ENCODE peak calls at places on chromosomes 7 and 10, in nine cellular contexts. L is left lung; I is stimulated activated CD8-positive, alpha-beta memory T cell treated with anti-CD3 and anti-CD28 coated beads, Interleukin-15, amount 100 ng/mL, for 1 hour; J is anterior cingulate cortex; H is mammary epithelial cell; T is GM12865; Q is NCI-H2081; B is HTR-8/SVneo; G is nucleus accumbens. K is an unnamed sample.

GRCh38 chr7:105399043-105399725 is 10.5 kb upstream of the SRPK2 start:
- DNase-seq in L (no peak), I (no peak), J (no peak), H (no peak), T (peak), Q (no peak), B (peak), G (no peak), K (no peak)

GRCh38 chr10:96299383-96299782 is 4.9 kb upstream of the DNTT start:
- DNase-seq in L (no peak), I (no peak), J (no peak), H (no peak), T (no peak), Q (no peak), B (no peak), G (no peak), K (peak)

GRCh38 chr7:155844019-155844453 is 31.8 kb upstream of the SHH start:
- DNase-seq in L (peak), I (no peak), J (no peak), H (no peak), T (no peak), Q (no peak), B (no peak), G (no peak), K (no peak)

GRCh38 chr10:1424648-1425047 is 312.7 kb downstream of the ADARB2 start:
- DNase-seq in L (no peak), I (no peak), J (no peak), H (no peak), T (peak), Q (no peak), B (no peak), G (no peak), K (no peak)

GRCh38 chr7:45683556-45684148 is 109.5 kb downstream of the ADCY1 start:
- DNase-seq in L (no peak), I (no peak), J (no peak), H (no peak), T (no peak), Q (no peak), B (no peak), G (no peak), K (no peak)

GRCh38 chr7:47839381-47839780 is 108.9 kb downstream of the PKD1L1 start:
- DNase-seq in L (no peak), I (no peak), J (no peak), H (no peak), T (no peak), Q (no peak), B (no peak), G (no peak), K (no peak)

GRCh38 chr10:10544890-10545289 is 472.8 kb upstream of the CELF2 start:
- DNase-seq in L (no peak), I (no peak), J (no peak), H (no peak), T (no peak), Q (no peak), B (no peak), G (no peak), K (no peak)

GRCh38 chr10:132601567-132601966 is 64.0 kb downstream of the INPP5A start:
- DNase-seq in L (no peak), I (no peak), J (no peak), H (no peak), T (no peak), Q (no peak), B (no peak), G (no peak), K (no peak)

GRCh38 chr10:98270026-98270740 is 2.2 kb upstream of the LOXL4 start:
- DNase-seq in L (no peak), I (no peak), J (no peak), H (no peak), T (no peak), Q (no peak), B (no peak), G (no peak), K (no peak)

GRCh38 chr7:134943785-134944400 is 42.4 kb upstream of the AGBL3 start:
- DNase-seq in L (no peak), I (no peak), J (no peak), H (no peak), T (peak), Q (peak), B (peak), G (no peak), K (peak)

GRCh38 chr10:124680675-124681074 is 63.5 kb downstream of the FAM53B start:
- DNase-seq in L (peak), I (no peak), J (no peak), H (no peak), T (no peak), Q (no peak), B (no peak), G (no peak), K (no peak)

GRCh38 chr7:94250984-94251383 is 143.7 kb upstream of the COL1A2 start:
- DNase-seq in L (no peak), I (no peak), J (no peak), H (no peak), T (no peak), Q (no peak), B (no peak), G (no peak), K (no peak)

GRCh38 chr10:122192142-122192541 is 79.0 kb upstream of the BTBD16 start:
- DNase-seq in L (no peak), I (no peak), J (no peak), H (no peak), T (no peak), Q (no peak), B (no peak), G (peak), K (no peak)

GRCh38 chr7:2313450-2314208 is 612 bp downstream of the SNX8 start:
- DNase-seq in L (peak), I (peak), J (no peak), H (peak), T (peak), Q (no peak), B (no peak), G (peak), K (no peak)

GRCh38 chr7:142535123-142535779 is 214.0 kb upstream of the PRSS1 start:
- DNase-seq in L (peak), I (peak), J (no peak), H (peak), T (peak), Q (peak), B (peak), G (peak), K (peak)